ENCODE peak calls at places on chromosomes 7 and 10, in four cellular contexts. One of them, this sample, is unnamed.
A peak's percentile ranks its signal among the peaks of the same experiment; 100 is the strongest.

GRCh38 chr10:70592186-70592735 is 10.3 kb downstream of the PRF1 start:
- DNase-seq in adipocyte: no peak
- DNase-seq in T-helper 1 cell: no peak
- DNase-seq in NCI-H748 treated with DMSO at 0.1 percent for 48 hours: no peak
- DNase-seq in this sample: no peak

GRCh38 chr7:33905389-33906032 is at the start of gene BMPER:
- DNase-seq in adipocyte: peak; percentile 60
- DNase-seq in NCI-H748 treated with DMSO at 0.1 percent for 48 hours: peak; percentile 53
- DNase-seq in T-helper 1 cell: no peak
- DNase-seq in this sample: peak; percentile 92

GRCh38 chr10:110456046-110456445 is 41.7 kb upstream of the DUSP5 start:
- DNase-seq in NCI-H748 treated with DMSO at 0.1 percent for 48 hours: no peak
- DNase-seq in T-helper 1 cell: no peak
- DNase-seq in adipocyte: no peak
- DNase-seq in this sample: no peak

GRCh38 chr7:131532570-131533091 is 23.8 kb downstream of the PODXL start:
- DNase-seq in T-helper 1 cell: no peak
- DNase-seq in NCI-H748 treated with DMSO at 0.1 percent for 48 hours: no peak
- DNase-seq in adipocyte: no peak
- DNase-seq in this sample: no peak

GRCh38 chr7:26624839-26625238 is 239.6 kb downstream of the SKAP2 start:
- DNase-seq in NCI-H748 treated with DMSO at 0.1 percent for 48 hours: no peak
- DNase-seq in adipocyte: no peak
- DNase-seq in T-helper 1 cell: no peak
- DNase-seq in this sample: no peak

GRCh38 chr10:52249850-52250395 is 64.2 kb upstream of the DKK1 start:
- DNase-seq in T-helper 1 cell: no peak
- DNase-seq in adipocyte: no peak
- DNase-seq in NCI-H748 treated with DMSO at 0.1 percent for 48 hours: no peak
- DNase-seq in this sample: no peak

GRCh38 chr10:80066809-80067208 is 11.7 kb upstream of the TMEM254 start:
- DNase-seq in NCI-H748 treated with DMSO at 0.1 percent for 48 hours: no peak
- DNase-seq in adipocyte: no peak
- DNase-seq in T-helper 1 cell: no peak
- DNase-seq in this sample: no peak

GRCh38 chr7:68964060-68964459 is 634.2 kb upstream of the AUTS2 start:
- DNase-seq in T-helper 1 cell: no peak
- DNase-seq in adipocyte: peak; percentile 50
- DNase-seq in NCI-H748 treated with DMSO at 0.1 percent for 48 hours: no peak
- DNase-seq in this sample: no peak

GRCh38 chr7:113015038-113015645 is 71.5 kb downstream of the GPR85 start:
- DNase-seq in T-helper 1 cell: no peak
- DNase-seq in adipocyte: peak; percentile 81
- DNase-seq in NCI-H748 treated with DMSO at 0.1 percent for 48 hours: peak; percentile 23
- DNase-seq in this sample: no peak